ENCODE peak calls at places on chromosomes 5 and 9, in eight cellular contexts. One of them, this sample, is unnamed.
A peak's percentile ranks its signal among the peaks of the same experiment; 100 is the strongest.

GRCh38 chr9:15725953-15726352 is 173.1 kb downstream of the CCDC171 start:
- DNase-seq in left ventricle myocardium inferior: no peak
- DNase-seq in heart right ventricle: no peak
- DNase-seq in CD4-positive, alpha-beta memory T cell: no peak
- DNase-seq in sigmoid colon: no peak
- DNase-seq in breast epithelium: no peak
- DNase-seq in transverse colon: no peak
- DNase-seq in SJSA1: no peak
- DNase-seq in this sample: no peak

GRCh38 chr9:33239922-33240321 is at the start of gene SPINK4:
- DNase-seq in left ventricle myocardium inferior: peak; percentile 25
- DNase-seq in heart right ventricle: peak; percentile 30
- DNase-seq in CD4-positive, alpha-beta memory T cell: no peak
- DNase-seq in sigmoid colon: no peak
- DNase-seq in breast epithelium: no peak
- DNase-seq in transverse colon: no peak
- DNase-seq in SJSA1: no peak
- DNase-seq in this sample: no peak

GRCh38 chr5:87829214-87829551 is 416.5 kb upstream of the CCNH start:
- DNase-seq in left ventricle myocardium inferior: peak; percentile 48
- DNase-seq in heart right ventricle: peak; percentile 63
- DNase-seq in CD4-positive, alpha-beta memory T cell: no peak
- DNase-seq in sigmoid colon: peak; percentile 83
- DNase-seq in breast epithelium: peak; percentile 29
- DNase-seq in transverse colon: no peak
- DNase-seq in SJSA1: peak; percentile 55
- DNase-seq in this sample: no peak

GRCh38 chr9:108374606-108375005 is 481.2 kb downstream of the ACTL7B start:
- DNase-seq in left ventricle myocardium inferior: no peak
- DNase-seq in heart right ventricle: no peak
- DNase-seq in CD4-positive, alpha-beta memory T cell: no peak
- DNase-seq in sigmoid colon: no peak
- DNase-seq in breast epithelium: no peak
- DNase-seq in transverse colon: no peak
- DNase-seq in SJSA1: no peak
- DNase-seq in this sample: no peak

GRCh38 chr5:177600458-177601018 is 606 bp downstream of the B4GALT7 start:
- DNase-seq in left ventricle myocardium inferior: no peak
- DNase-seq in heart right ventricle: no peak
- DNase-seq in CD4-positive, alpha-beta memory T cell: no peak
- DNase-seq in sigmoid colon: no peak
- DNase-seq in breast epithelium: no peak
- DNase-seq in transverse colon: no peak
- DNase-seq in SJSA1: peak; percentile 33
- DNase-seq in this sample: no peak

GRCh38 chr5:95761771-95762680 is 30.9 kb downstream of the RHOBTB3 start:
- DNase-seq in left ventricle myocardium inferior: no peak
- DNase-seq in heart right ventricle: no peak
- DNase-seq in CD4-positive, alpha-beta memory T cell: no peak
- DNase-seq in sigmoid colon: no peak
- DNase-seq in breast epithelium: no peak
- DNase-seq in transverse colon: no peak
- DNase-seq in SJSA1: no peak
- DNase-seq in this sample: no peak

GRCh38 chr9:35110327-35110758 is 5.3 kb downstream of the ATOSB start:
- DNase-seq in left ventricle myocardium inferior: no peak
- DNase-seq in heart right ventricle: no peak
- DNase-seq in CD4-positive, alpha-beta memory T cell: no peak
- DNase-seq in sigmoid colon: no peak
- DNase-seq in breast epithelium: no peak
- DNase-seq in transverse colon: no peak
- DNase-seq in SJSA1: peak; percentile 59
- DNase-seq in this sample: no peak

GRCh38 chr5:132427285-132428146 is 58.0 kb downstream of the SLC22A5 start:
- DNase-seq in left ventricle myocardium inferior: peak; percentile 47
- DNase-seq in heart right ventricle: no peak
- DNase-seq in CD4-positive, alpha-beta memory T cell: peak; percentile 76
- DNase-seq in sigmoid colon: no peak
- DNase-seq in breast epithelium: no peak
- DNase-seq in transverse colon: peak; percentile 80
- DNase-seq in SJSA1: peak; percentile 37
- DNase-seq in this sample: peak; percentile 76

GRCh38 chr9:90815183-90815943 is 13.7 kb downstream of the SYK start:
- DNase-seq in left ventricle myocardium inferior: no peak
- DNase-seq in heart right ventricle: no peak
- DNase-seq in CD4-positive, alpha-beta memory T cell: no peak
- DNase-seq in sigmoid colon: peak; percentile 78
- DNase-seq in breast epithelium: no peak
- DNase-seq in transverse colon: peak; percentile 42
- DNase-seq in SJSA1: no peak
- DNase-seq in this sample: no peak

GRCh38 chr5:131541071-131541470 is 94.0 kb downstream of the RAPGEF6 start:
- DNase-seq in left ventricle myocardium inferior: no peak
- DNase-seq in heart right ventricle: no peak
- DNase-seq in CD4-positive, alpha-beta memory T cell: no peak
- DNase-seq in sigmoid colon: no peak
- DNase-seq in breast epithelium: no peak
- DNase-seq in transverse colon: no peak
- DNase-seq in SJSA1: no peak
- DNase-seq in this sample: no peak

GRCh38 chr5:154087260-154087659 is 48.5 kb downstream of the MFAP3 start:
- DNase-seq in left ventricle myocardium inferior: no peak
- DNase-seq in heart right ventricle: no peak
- DNase-seq in CD4-positive, alpha-beta memory T cell: no peak
- DNase-seq in sigmoid colon: no peak
- DNase-seq in breast epithelium: no peak
- DNase-seq in transverse colon: no peak
- DNase-seq in SJSA1: peak; percentile 84
- DNase-seq in this sample: no peak

GRCh38 chr9:85108229-85108628 is 438.7 kb downstream of the NTRK2 start:
- DNase-seq in left ventricle myocardium inferior: no peak
- DNase-seq in heart right ventricle: no peak
- DNase-seq in CD4-positive, alpha-beta memory T cell: no peak
- DNase-seq in sigmoid colon: no peak
- DNase-seq in breast epithelium: no peak
- DNase-seq in transverse colon: no peak
- DNase-seq in SJSA1: no peak
- DNase-seq in this sample: no peak

GRCh38 chr5:178460174-178460573 is 130.0 kb downstream of the COL23A1 start:
- DNase-seq in left ventricle myocardium inferior: no peak
- DNase-seq in heart right ventricle: no peak
- DNase-seq in CD4-positive, alpha-beta memory T cell: no peak
- DNase-seq in sigmoid colon: no peak
- DNase-seq in breast epithelium: no peak
- DNase-seq in transverse colon: no peak
- DNase-seq in SJSA1: peak; percentile 18
- DNase-seq in this sample: no peak

GRCh38 chr9:109568089-109568488 is 70.0 kb upstream of the PTPN3 start:
- DNase-seq in left ventricle myocardium inferior: no peak
- DNase-seq in heart right ventricle: no peak
- DNase-seq in CD4-positive, alpha-beta memory T cell: no peak
- DNase-seq in sigmoid colon: no peak
- DNase-seq in breast epithelium: no peak
- DNase-seq in transverse colon: no peak
- DNase-seq in SJSA1: no peak
- DNase-seq in this sample: no peak

GRCh38 chr5:76269259-76269958 is 133.7 kb upstream of the IQGAP2 start:
- DNase-seq in left ventricle myocardium inferior: no peak
- DNase-seq in heart right ventricle: no peak
- DNase-seq in CD4-positive, alpha-beta memory T cell: no peak
- DNase-seq in sigmoid colon: no peak
- DNase-seq in breast epithelium: no peak
- DNase-seq in transverse colon: no peak
- DNase-seq in SJSA1: no peak
- DNase-seq in this sample: no peak

GRCh38 chr9:93911136-93911745 is 43.9 kb downstream of the BARX1 start:
- DNase-seq in left ventricle myocardium inferior: no peak
- DNase-seq in heart right ventricle: no peak
- DNase-seq in CD4-positive, alpha-beta memory T cell: no peak
- DNase-seq in sigmoid colon: no peak
- DNase-seq in breast epithelium: no peak
- DNase-seq in transverse colon: no peak
- DNase-seq in SJSA1: no peak
- DNase-seq in this sample: no peak

GRCh38 chr5:94093300-94093699 is 351.9 kb upstream of the POU5F2 start:
- DNase-seq in left ventricle myocardium inferior: no peak
- DNase-seq in heart right ventricle: no peak
- DNase-seq in CD4-positive, alpha-beta memory T cell: no peak
- DNase-seq in sigmoid colon: no peak
- DNase-seq in breast epithelium: no peak
- DNase-seq in transverse colon: no peak
- DNase-seq in SJSA1: no peak
- DNase-seq in this sample: no peak

DNA sequence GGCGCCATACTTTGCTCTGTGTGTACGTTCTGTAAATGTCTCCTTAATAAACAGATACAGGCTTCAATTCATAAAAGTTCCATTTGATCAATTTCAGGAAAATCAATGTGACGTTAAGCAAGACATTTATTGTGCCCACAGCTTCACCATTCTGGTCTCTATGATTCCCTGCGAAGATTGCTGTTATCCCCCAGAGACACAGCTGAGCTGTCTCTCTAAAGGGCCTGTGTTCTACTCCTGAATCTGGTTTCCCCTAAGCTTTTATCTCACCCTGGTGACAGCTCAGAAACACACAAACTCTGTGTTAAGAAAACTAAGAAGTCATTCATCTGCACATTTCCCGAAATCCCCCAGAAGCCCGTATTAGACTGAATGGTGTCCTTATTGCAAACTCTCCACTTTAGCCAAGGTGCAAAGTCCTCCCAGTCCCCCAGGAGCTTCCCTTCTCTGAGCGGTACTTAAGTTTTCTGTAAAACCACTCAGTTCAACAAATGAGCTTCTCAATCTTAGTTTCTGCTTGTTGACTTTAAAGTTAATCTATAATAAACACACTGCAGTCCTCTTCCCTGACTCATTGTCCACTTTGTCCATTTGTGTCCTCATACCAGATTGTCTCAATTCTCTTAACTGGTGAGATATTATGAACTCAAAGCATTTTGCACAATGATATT is 1.4 kb upstream of the C5orf15 start:
- DNase-seq in left ventricle myocardium inferior: no peak
- DNase-seq in heart right ventricle: no peak
- DNase-seq in CD4-positive, alpha-beta memory T cell: no peak
- DNase-seq in sigmoid colon: no peak
- DNase-seq in breast epithelium: no peak
- DNase-seq in transverse colon: no peak
- DNase-seq in SJSA1: peak; percentile 55
- DNase-seq in this sample: no peak
- H3K4me1 ChIP-seq in left ventricle myocardium inferior: peaks cover 47% of the 10 kb centered on the region
- H3K4me1 ChIP-seq in heart right ventricle: peaks cover 35% of the 10 kb centered on the region
- H3K4me1 ChIP-seq in CD4-positive, alpha-beta memory T cell: peaks cover 30% of the 10 kb centered on the region
- H3K4me1 ChIP-seq in sigmoid colon: no peaks in the 10 kb centered on the region
- H3K4me1 ChIP-seq in breast epithelium: no peaks in the 10 kb centered on the region
- H3K4me1 ChIP-seq in transverse colon: peaks cover 15% of the 10 kb centered on the region
- H3K4me1 ChIP-seq in SJSA1: peaks cover 34% of the 10 kb centered on the region
- H3K4me1 ChIP-seq in this sample: peaks cover 10% of the 10 kb centered on the region

DNA sequence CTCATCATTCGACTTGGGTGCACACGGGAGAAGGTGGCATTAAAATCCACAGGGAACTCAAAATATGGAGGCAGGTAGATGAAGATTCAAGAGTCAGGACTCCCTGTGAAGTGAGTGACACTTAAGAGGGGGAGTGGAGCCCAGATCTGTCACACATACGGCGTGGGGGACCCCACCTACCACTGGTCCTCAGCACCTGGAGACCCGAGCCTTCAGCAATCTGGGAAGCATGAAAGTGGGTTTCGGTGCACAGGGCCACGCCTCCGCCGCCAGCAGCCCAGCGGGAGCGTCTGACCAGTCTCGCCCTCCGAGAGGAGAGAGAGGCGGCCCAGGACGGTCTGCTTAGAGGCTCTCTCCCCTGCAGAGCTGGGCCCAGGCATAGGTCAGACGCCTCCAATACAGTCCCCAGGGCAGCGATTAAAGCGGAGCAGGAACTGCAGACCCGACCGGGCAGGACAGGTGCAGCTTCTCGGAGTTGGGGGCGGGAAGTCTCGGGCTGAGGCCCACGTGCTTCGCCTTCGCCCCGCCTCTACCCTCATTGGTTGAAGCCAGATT is 639 bp upstream of the SLC2A8 start:
- DNase-seq in left ventricle myocardium inferior: no peak
- DNase-seq in heart right ventricle: no peak
- DNase-seq in CD4-positive, alpha-beta memory T cell: no peak
- DNase-seq in sigmoid colon: peak; percentile 65
- DNase-seq in breast epithelium: no peak
- DNase-seq in transverse colon: no peak
- DNase-seq in SJSA1: no peak
- DNase-seq in this sample: no peak
- H3K27ac ChIP-seq in left ventricle myocardium inferior: peak overlapping the region; percentile 59
- H3K27ac ChIP-seq in heart right ventricle: peak overlapping the region; percentile 31
- H3K27ac ChIP-seq in CD4-positive, alpha-beta memory T cell: no peak overlapping the region
- H3K27ac ChIP-seq in sigmoid colon: peak overlapping the region; percentile 51
- H3K27ac ChIP-seq in breast epithelium: peak overlapping the region; percentile 45
- H3K27ac ChIP-seq in transverse colon: peak overlapping the region; percentile 79
- H3K27ac ChIP-seq in SJSA1: no peak overlapping the region
- H3K27ac ChIP-seq in this sample: no peak overlapping the region

GRCh38 chr9:112174223-112174964 is 703 bp downstream of the SUSD1 start:
- DNase-seq in left ventricle myocardium inferior: peak; percentile 74
- DNase-seq in heart right ventricle: peak; percentile 48
- DNase-seq in CD4-positive, alpha-beta memory T cell: peak; percentile 75
- DNase-seq in sigmoid colon: no peak
- DNase-seq in breast epithelium: no peak
- DNase-seq in transverse colon: peak; percentile 87
- DNase-seq in SJSA1: peak; percentile 87
- DNase-seq in this sample: peak; percentile 54

GRCh38 chr9:112175796-112176315 is 759 bp upstream of the SUSD1 start:
- DNase-seq in left ventricle myocardium inferior: no peak
- DNase-seq in heart right ventricle: no peak
- DNase-seq in CD4-positive, alpha-beta memory T cell: no peak
- DNase-seq in sigmoid colon: no peak
- DNase-seq in breast epithelium: no peak
- DNase-seq in transverse colon: no peak
- DNase-seq in SJSA1: no peak
- DNase-seq in this sample: peak; percentile 11

GRCh38 chr9:112176410-112177010 is 1.4 kb upstream of the SUSD1 start:
- DNase-seq in left ventricle myocardium inferior: no peak
- DNase-seq in heart right ventricle: no peak
- DNase-seq in CD4-positive, alpha-beta memory T cell: peak; percentile 51
- DNase-seq in sigmoid colon: no peak
- DNase-seq in breast epithelium: no peak
- DNase-seq in transverse colon: peak; percentile 42
- DNase-seq in SJSA1: no peak
- DNase-seq in this sample: peak; percentile 41

GRCh38 chr9:112173489-112174222 is 1.4 kb downstream of the SUSD1 start:
- DNase-seq in left ventricle myocardium inferior: no peak
- DNase-seq in heart right ventricle: no peak
- DNase-seq in CD4-positive, alpha-beta memory T cell: no peak
- DNase-seq in sigmoid colon: no peak
- DNase-seq in breast epithelium: no peak
- DNase-seq in transverse colon: peak; percentile 42
- DNase-seq in SJSA1: no peak
- DNase-seq in this sample: no peak

GRCh38 chr9:112174965-112175795 is at the start of gene SUSD1:
- DNase-seq in left ventricle myocardium inferior: peak; percentile 58
- DNase-seq in heart right ventricle: peak; percentile 28
- DNase-seq in CD4-positive, alpha-beta memory T cell: peak; percentile 33
- DNase-seq in sigmoid colon: no peak
- DNase-seq in breast epithelium: no peak
- DNase-seq in transverse colon: peak; percentile 51
- DNase-seq in SJSA1: peak; percentile 52
- DNase-seq in this sample: peak; percentile 28
- H3K4me1 ChIP-seq in left ventricle myocardium inferior: peaks cover 16% of the 10 kb centered on the region
- H3K4me1 ChIP-seq in heart right ventricle: no peaks in the 10 kb centered on the region
- H3K4me1 ChIP-seq in CD4-positive, alpha-beta memory T cell: peaks cover 71% of the 10 kb centered on the region
- H3K4me1 ChIP-seq in sigmoid colon: no peaks in the 10 kb centered on the region
- H3K4me1 ChIP-seq in breast epithelium: no peaks in the 10 kb centered on the region
- H3K4me1 ChIP-seq in transverse colon: peaks cover 37% of the 10 kb centered on the region
- H3K4me1 ChIP-seq in SJSA1: peaks cover 57% of the 10 kb centered on the region
- H3K4me1 ChIP-seq in this sample: peaks cover 37% of the 10 kb centered on the region

GRCh38 chr9:129574911-129575574 is 45.9 kb downstream of the C9orf50 start:
- DNase-seq in left ventricle myocardium inferior: no peak
- DNase-seq in heart right ventricle: no peak
- DNase-seq in CD4-positive, alpha-beta memory T cell: no peak
- DNase-seq in sigmoid colon: no peak
- DNase-seq in breast epithelium: no peak
- DNase-seq in transverse colon: no peak
- DNase-seq in SJSA1: no peak
- DNase-seq in this sample: no peak
- H3K27ac ChIP-seq in left ventricle myocardium inferior: no peak overlapping the region
- H3K27ac ChIP-seq in heart right ventricle: no peak overlapping the region
- H3K27ac ChIP-seq in CD4-positive, alpha-beta memory T cell: no peak overlapping the region
- H3K27ac ChIP-seq in sigmoid colon: peak overlapping the region; percentile 16
- H3K27ac ChIP-seq in breast epithelium: no peak overlapping the region
- H3K27ac ChIP-seq in transverse colon: peak overlapping the region; percentile 11
- H3K27ac ChIP-seq in SJSA1: no peak overlapping the region
- H3K27ac ChIP-seq in this sample: no peak overlapping the region